ENCODE peak calls at places on chromosome 7, in seven cellular contexts. R, H, I, K, F, D and B are unnamed samples.

GRCh38 chr7:124411796-124412195 is 353.8 kb downstream of the GPR37 start:
- DNase-seq in R (no peak), H (no peak), I (no peak), K (no peak), F (no peak), D (no peak), B (no peak)

GRCh38 chr7:29878081-29878688 is 71.9 kb downstream of the WIPF3 start:
- DNase-seq in R (peak), H (no peak), I (no peak), K (peak), F (peak), D (peak), B (peak)

GRCh38 chr7:76149847-76150691 is 51.6 kb upstream of the SRRM3 start:
- DNase-seq in R (no peak), H (no peak), I (no peak), K (no peak), F (no peak), D (peak), B (no peak)

GRCh38 chr7:37915438-37915837 is 1.2 kb downstream of the SFRP4 start:
- DNase-seq in R (no peak), H (no peak), I (no peak), K (no peak), F (peak), D (no peak), B (no peak)

GRCh38 chr7:85695041-85695990 is 508.5 kb upstream of the SEMA3D start:
- DNase-seq in R (peak), H (no peak), I (no peak), K (peak), F (peak), D (no peak), B (peak)

GRCh38 chr7:21338728-21339164 is 89.1 kb upstream of the SP4 start:
- DNase-seq in R (no peak), H (no peak), I (no peak), K (no peak), F (no peak), D (peak), B (no peak)

GRCh38 chr7:105680505-105681187 is 99.4 kb upstream of the EFCAB10 start:
- DNase-seq in R (no peak), H (no peak), I (peak), K (no peak), F (no peak), D (no peak), B (no peak)

GRCh38 chr7:123863461-123863860 is 18.5 kb downstream of the HYAL4 start:
- DNase-seq in R (no peak), H (no peak), I (no peak), K (no peak), F (no peak), D (no peak), B (no peak)

GRCh38 chr7:14639801-14640200 is 262.8 kb downstream of the DGKB start:
- DNase-seq in R (no peak), H (no peak), I (no peak), K (no peak), F (no peak), D (no peak), B (no peak)

GRCh38 chr7:140754506-140754905 is 58.0 kb downstream of the NDUFB2 start:
- DNase-seq in R (no peak), H (no peak), I (no peak), K (no peak), F (no peak), D (no peak), B (no peak)

GRCh38 chr7:143279186-143280098 is 5.3 kb upstream of the TMEM139 start:
- DNase-seq in R (no peak), H (no peak), I (no peak), K (peak), F (peak), D (peak), B (peak)

GRCh38 chr7:23334482-23335056 is 35.4 kb downstream of the MALSU1 start:
- DNase-seq in R (peak), H (peak), I (no peak), K (peak), F (peak), D (no peak), B (peak)

GRCh38 chr7:35967366-35968139 is 166.7 kb downstream of the SEPTIN7 start:
- DNase-seq in R (no peak), H (no peak), I (no peak), K (no peak), F (no peak), D (no peak), B (no peak)

GRCh38 chr7:90239050-90239449 is 5.9 kb upstream of the CFAP69 start:
- DNase-seq in R (no peak), H (no peak), I (no peak), K (no peak), F (no peak), D (no peak), B (no peak)

GRCh38 chr7:1920266-1920681 is 250.2 kb downstream of the ELFN1 start:
- DNase-seq in R (no peak), H (no peak), I (no peak), K (no peak), F (no peak), D (peak), B (no peak)